ENCODE peak calls at places on chromosomes 13 and 19, in ten cellular contexts. P is astrocyte, J is fibroblast of lung, V is GM23338, E is GM23248, Y is PC-9, Z is H1, C is endothelial cell of umbilical vein, X is mammary epithelial cell, F is hepatocyte. I is an unnamed sample.

GRCh38 chr13:74529968-74530367 is 395.8 kb upstream of the KLF12 start:
- DNase-seq in P (peak), J (peak), V (no peak), E (no peak), Y (no peak), Z (no peak), C (no peak), X (no peak), F (no peak), I (no peak)

GRCh38 chr13:52851153-52851962 is 2.9 kb upstream of the PCDH8 start:
- DNase-seq in P (no peak), J (peak), V (peak), E (peak), Y (no peak), Z (no peak), C (no peak), X (no peak), F (peak), I (no peak)

GRCh38 chr13:97202761-97203160 is 19.4 kb upstream of the MBNL2 start:
- DNase-seq in P (no peak), J (no peak), V (no peak), E (no peak), Y (no peak), Z (no peak), C (no peak), X (no peak), F (no peak), I (no peak)

GRCh38 chr19:5358173-5358800 is 17.7 kb upstream of the PTPRS start:
- DNase-seq in P (peak), J (peak), V (peak), E (peak), Y (no peak), Z (no peak), C (no peak), X (no peak), F (no peak), I (no peak)

GRCh38 chr13:47168086-47168485 is 271.2 kb upstream of the HTR2A start:
- DNase-seq in P (peak), J (peak), V (no peak), E (no peak), Y (no peak), Z (no peak), C (no peak), X (peak), F (no peak), I (no peak)

GRCh38 chr13:44052843-44053607 is 173.3 kb downstream of the LACC1 start:
- DNase-seq in P (peak), J (peak), V (peak), E (peak), Y (no peak), Z (no peak), C (no peak), X (no peak), F (peak), I (no peak)

GRCh38 chr19:47670736-47671135 is 42.5 kb upstream of the EHD2 start:
- DNase-seq in P (no peak), J (no peak), V (no peak), E (no peak), Y (no peak), Z (no peak), C (no peak), X (no peak), F (no peak), I (no peak)

GRCh38 chr13:113483504-113484287 is 6.8 kb downstream of the DCUN1D2 start:
- DNase-seq in P (no peak), J (no peak), V (no peak), E (no peak), Y (no peak), Z (no peak), C (no peak), X (no peak), F (no peak), I (no peak)

GRCh38 chr13:97493471-97493870 is 59.5 kb downstream of the RAP2A start:
- DNase-seq in P (no peak), J (no peak), V (no peak), E (no peak), Y (no peak), Z (no peak), C (no peak), X (no peak), F (no peak), I (no peak)

GRCh38 chr13:82118589-82118988 is 1763.7 kb downstream of the SLITRK1 start:
- DNase-seq in P (no peak), J (no peak), V (no peak), E (no peak), Y (no peak), Z (no peak), C (no peak), X (no peak), F (no peak), I (no peak)

GRCh38 chr13:95874286-95874685 is 178.9 kb downstream of the UGGT2 start:
- DNase-seq in P (peak), J (peak), V (no peak), E (no peak), Y (no peak), Z (no peak), C (no peak), X (peak), F (no peak), I (no peak)

GRCh38 chr19:1503089-1503924 is 9.5 kb downstream of the ADAMTSL5 start:
- DNase-seq in P (no peak), J (no peak), V (peak), E (peak), Y (peak), Z (no peak), C (no peak), X (no peak), F (peak), I (no peak)

GRCh38 chr13:30792257-30793000 is 57.1 kb downstream of the ALOX5AP start:
- DNase-seq in P (peak), J (peak), V (peak), E (peak), Y (peak), Z (no peak), C (peak), X (peak), F (peak), I (no peak)

GRCh38 chr19:14517840-14518505 is at the start of gene DNAJB1:
- DNase-seq in P (peak), J (peak), V (peak), E (peak), Y (peak), Z (no peak), C (peak), X (peak), F (peak), I (no peak)

GRCh38 chr19:51810228-51810627 is 15.3 kb downstream of the FPR3 start:
- DNase-seq in P (no peak), J (no peak), V (peak), E (peak), Y (no peak), Z (no peak), C (no peak), X (no peak), F (no peak), I (no peak)

GRCh38 chr13:112943309-112944125 is 25.5 kb upstream of the MCF2L start:
- DNase-seq in P (peak), J (peak), V (peak), E (peak), Y (peak), Z (no peak), C (no peak), X (peak), F (peak), I (no peak)

GRCh38 chr19:16461630-16462051 is 10.1 kb downstream of the EPS15L1 start:
- DNase-seq in P (no peak), J (no peak), V (no peak), E (no peak), Y (no peak), Z (no peak), C (no peak), X (no peak), F (no peak), I (no peak)

GRCh38 chr13:105327727-105328126 is 1207.7 kb downstream of the EFNB2 start:
- DNase-seq in P (peak), J (peak), V (no peak), E (no peak), Y (no peak), Z (no peak), C (no peak), X (no peak), F (no peak), I (no peak)

GRCh38 chr13:24923305-24923640 is 159.3 kb downstream of the RNF17 start:
- DNase-seq in P (peak), J (peak), V (no peak), E (peak), Y (no peak), Z (no peak), C (no peak), X (no peak), F (peak), I (no peak)

GRCh38 chr13:46571189-46571901 is 18.4 kb downstream of the LRCH1 start:
- DNase-seq in P (peak), J (peak), V (no peak), E (peak), Y (no peak), Z (no peak), C (no peak), X (no peak), F (no peak), I (no peak)

GRCh38 chr19:48874309-48875135 is 2.3 kb downstream of the PPP1R15A start:
- DNase-seq in P (peak), J (peak), V (no peak), E (peak), Y (no peak), Z (no peak), C (peak), X (peak), F (no peak), I (no peak)

GRCh38 chr13:98386632-98387031 is 190.3 kb downstream of the STK24 start:
- DNase-seq in P (no peak), J (no peak), V (no peak), E (no peak), Y (no peak), Z (no peak), C (no peak), X (no peak), F (peak), I (no peak)

GRCh38 chr19:55305491-55305890 is 19.6 kb downstream of the TMEM150B start:
- DNase-seq in P (no peak), J (no peak), V (peak), E (peak), Y (peak), Z (no peak), C (peak), X (peak), F (no peak), I (no peak)

GRCh38 chr13:87280139-87280538 is 391.0 kb upstream of the SLITRK5 start:
- DNase-seq in P (no peak), J (no peak), V (peak), E (no peak), Y (no peak), Z (no peak), C (no peak), X (no peak), F (no peak), I (no peak)

GRCh38 chr13:44759723-44760360 is 183.7 kb upstream of the TSC22D1 start:
- DNase-seq in P (peak), J (peak), V (no peak), E (no peak), Y (peak), Z (no peak), C (no peak), X (peak), F (peak), I (no peak)

GRCh38 chr19:1421218-1421957 is 14.0 kb downstream of the DAZAP1 start:
- DNase-seq in P (no peak), J (no peak), V (no peak), E (no peak), Y (no peak), Z (no peak), C (no peak), X (no peak), F (no peak), I (no peak)

GRCh38 chr19:6963937-6964336 is 57.3 kb downstream of the MBD3L2B start:
- DNase-seq in P (no peak), J (no peak), V (peak), E (no peak), Y (no peak), Z (no peak), C (no peak), X (no peak), F (no peak), I (peak)

GRCh38 chr19:5319516-5319915 is 21.1 kb downstream of the PTPRS start:
- DNase-seq in P (no peak), J (no peak), V (no peak), E (no peak), Y (no peak), Z (no peak), C (no peak), X (no peak), F (no peak), I (no peak)

GRCh38 chr19:45423033-45423588 is 606 bp downstream of the ERCC1 start:
- DNase-seq in P (no peak), J (no peak), V (no peak), E (no peak), Y (no peak), Z (no peak), C (no peak), X (no peak), F (no peak), I (no peak)

GRCh38 chr13:30751183-30751933 is 16.0 kb downstream of the ALOX5AP start:
- DNase-seq in P (peak), J (no peak), V (no peak), E (no peak), Y (no peak), Z (no peak), C (no peak), X (no peak), F (no peak), I (no peak)

GRCh38 chr19:39516270-39516669 is 1.3 kb downstream of the SELENOV start:
- DNase-seq in P (no peak), J (no peak), V (peak), E (no peak), Y (no peak), Z (no peak), C (no peak), X (no peak), F (no peak), I (no peak)
- TF ChIP-seq EZH2 in P (no peak), J (no peak), V (no peak), E (no peak), Y (no peak), Z (no peak), C (no peak), X (no peak), F (no peak), I (no peak)

GRCh38 chr13:20461860-20462532 is 63.7 kb downstream of the CRYL1 start:
- DNase-seq in P (no peak), J (peak), V (peak), E (no peak), Y (no peak), Z (no peak), C (peak), X (no peak), F (no peak), I (no peak)
- H3K27ac ChIP-seq in P (no peak), J (no peak), V (no peak), E (no peak), Y (no peak), Z (no peak), C (no peak), X (no peak), F (no peak), I (peak)

GRCh38 chr19:53977991-53978731 is 13.3 kb upstream of the CACNG6 start:
- DNase-seq in P (peak), J (peak), V (peak), E (peak), Y (no peak), Z (peak), C (peak), X (peak), F (peak), I (no peak)
- TF ChIP-seq EZH2 in P (peak), J (peak), V (no peak), E (no peak), Y (no peak), Z (no peak), C (peak), X (no peak), F (peak), I (no peak)

GRCh38 chr13:80359459-80360297 is 18.8 kb upstream of the SPRY2 start:
- DNase-seq in P (peak), J (no peak), V (peak), E (no peak), Y (no peak), Z (peak), C (peak), X (no peak), F (no peak), I (no peak)
- H3K27ac ChIP-seq in P (no peak), J (no peak), V (peak), E (no peak), Y (no peak), Z (no peak), C (no peak), X (no peak), F (no peak), I (no peak)

DNA sequence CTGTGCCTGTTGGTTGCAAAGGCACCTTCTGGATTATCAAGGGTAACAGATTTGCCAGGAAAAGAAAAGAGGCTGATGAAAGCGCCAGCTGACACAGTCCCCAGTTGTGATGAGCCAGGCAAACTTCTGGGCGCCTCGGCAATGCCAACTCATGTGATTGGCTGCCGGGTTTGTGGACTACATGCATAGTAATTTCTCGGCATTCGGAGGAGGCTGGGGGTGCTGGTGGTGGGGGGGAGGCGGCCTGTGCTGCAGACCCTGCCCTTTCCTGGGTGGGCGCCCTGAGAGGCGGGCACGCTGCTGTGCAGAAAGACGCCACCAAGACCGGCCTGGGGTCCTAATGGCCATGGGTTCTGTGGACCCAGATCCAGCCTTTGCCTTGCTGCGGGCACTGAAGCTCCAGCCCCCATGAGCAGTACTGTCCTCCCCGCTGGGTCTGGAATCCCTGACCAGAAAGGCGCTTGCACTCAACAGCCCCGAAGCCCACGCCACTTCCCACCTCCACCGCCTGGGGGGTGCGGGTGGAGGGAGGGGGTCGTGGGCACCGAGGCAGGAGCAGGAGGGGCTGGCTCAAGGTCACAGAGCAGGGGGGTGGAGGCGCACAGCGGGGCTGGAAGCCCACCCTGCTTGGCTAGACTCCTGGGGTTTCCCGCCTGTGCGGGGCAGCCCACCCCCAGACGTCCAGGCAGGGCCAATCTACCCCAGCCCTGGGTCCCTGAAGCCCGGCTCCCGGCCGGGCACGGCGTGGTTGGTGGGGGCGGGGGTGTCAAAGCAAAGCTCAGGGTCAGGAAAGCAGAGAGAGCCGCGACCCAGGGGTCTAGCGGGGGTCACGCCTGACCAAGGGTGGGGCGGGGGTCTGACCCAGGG is 1.0 kb downstream of the DIRAS1 start:
- DNase-seq in P (peak), J (peak), V (peak), E (peak), Y (no peak), Z (no peak), C (no peak), X (no peak), F (no peak), I (no peak)
- TF ChIP-seq EZH2 in P (no peak), J (no peak), V (no peak), E (no peak), Y (no peak), Z (no peak), C (peak), X (no peak), F (peak), I (no peak)

I was measured in SK-N-MC.